ENCODE peak calls at places on chromosomes 11 and 22, in nine cellular contexts. S is neural progenitor cell, X is adrenal gland, D is foreskin fibroblast, Q is LNCaP clone FGC, N is uterus, U is mucosa of descending colon, J is left ventricle myocardium inferior, I is fibroblast of lung. A is an unnamed sample.

GRCh38 chr11:133693110-133693509 is 152.2 kb downstream of the SPATA19 start:
- DNase-seq in S (no peak), X (no peak), D (no peak), Q (no peak), N (no peak), U (no peak), J (peak), I (no peak), A (no peak)

GRCh38 chr22:29275167-29275566 is 7.1 kb downstream of the EWSR1 start:
- DNase-seq in S (no peak), X (no peak), D (no peak), Q (no peak), N (no peak), U (no peak), J (no peak), I (no peak), A (no peak)

GRCh38 chr11:75254326-75254725 is 13.8 kb downstream of the TPBGL start:
- DNase-seq in S (no peak), X (no peak), D (no peak), Q (no peak), N (no peak), U (no peak), J (no peak), I (no peak), A (no peak)

GRCh38 chr22:29072193-29072978 is 449 bp upstream of the KREMEN1 start:
- DNase-seq in S (peak), X (peak), D (peak), Q (peak), N (peak), U (peak), J (peak), I (peak), A (peak)

GRCh38 chr22:32695451-32695891 is 106.0 kb upstream of the TIMP3 start:
- DNase-seq in S (no peak), X (no peak), D (peak), Q (no peak), N (no peak), U (no peak), J (no peak), I (peak), A (no peak)

GRCh38 chr22:37095113-37095512 is 14.4 kb downstream of the TMPRSS6 start:
- DNase-seq in S (no peak), X (no peak), D (no peak), Q (no peak), N (no peak), U (no peak), J (no peak), I (no peak), A (no peak)

GRCh38 chr22:49301398-49302149 is 526.1 kb downstream of the BRD1 start:
- DNase-seq in S (no peak), X (peak), D (no peak), Q (no peak), N (no peak), U (no peak), J (no peak), I (no peak), A (no peak)

GRCh38 chr11:85945788-85946187 is 90.6 kb downstream of the CCDC83 start:
- DNase-seq in S (no peak), X (no peak), D (no peak), Q (no peak), N (no peak), U (no peak), J (no peak), I (no peak), A (no peak)

GRCh38 chr11:45354976-45355705 is 69.0 kb upstream of the SYT13 start:
- DNase-seq in S (peak), X (peak), D (peak), Q (no peak), N (peak), U (peak), J (peak), I (peak), A (peak)

GRCh38 chr11:98952110-98952509 is 68.6 kb upstream of the CNTN5 start:
- DNase-seq in S (no peak), X (no peak), D (no peak), Q (no peak), N (no peak), U (no peak), J (no peak), I (no peak), A (no peak)
- TF ChIP-seq CTCF in S (no peak), X (no peak), D (no peak), Q (no peak), N (no peak), U (no peak), J (no peak), I (no peak), A (no peak)

GRCh38 chr11:120342226-120342625 is 6.0 kb downstream of the ARHGEF12 start:
- DNase-seq in S (no peak), X (no peak), D (no peak), Q (no peak), N (no peak), U (no peak), J (no peak), I (no peak), A (no peak)

GRCh38 chr11:120340529-120340928 is 4.3 kb downstream of the ARHGEF12 start:
- DNase-seq in S (no peak), X (no peak), D (no peak), Q (no peak), N (no peak), U (no peak), J (no peak), I (no peak), A (no peak)

GRCh38 chr11:120344302-120345004 is 8.2 kb downstream of the ARHGEF12 start:
- DNase-seq in S (no peak), X (no peak), D (peak), Q (no peak), N (no peak), U (no peak), J (no peak), I (peak), A (no peak)

GRCh38 chr11:120343429-120343828 is 7.2 kb downstream of the ARHGEF12 start:
- DNase-seq in S (no peak), X (no peak), D (no peak), Q (no peak), N (no peak), U (no peak), J (no peak), I (no peak), A (no peak)

GRCh38 chr11:120342678-120343077 is 6.5 kb downstream of the ARHGEF12 start:
- DNase-seq in S (no peak), X (no peak), D (no peak), Q (no peak), N (no peak), U (no peak), J (no peak), I (no peak), A (no peak)
- H3K4me3 ChIP-seq in S (no peak), X (no peak), D (no peak), Q (no peak), N (no peak), U (no peak), J (peak), I (no peak), A (no peak)

GRCh38 chr11:126284829-126285228 is 1.9 kb downstream of the TIRAP start:
- DNase-seq in S (no peak), X (peak), D (peak), Q (peak), N (peak), U (no peak), J (no peak), I (peak), A (no peak)

GRCh38 chr11:126282361-126282741 is 542 bp upstream of the TIRAP start:
- DNase-seq in S (peak), X (peak), D (peak), Q (no peak), N (peak), U (peak), J (peak), I (peak), A (peak)

GRCh38 chr11:126281245-126281644 is 1.6 kb upstream of the TIRAP start:
- DNase-seq in S (no peak), X (no peak), D (no peak), Q (no peak), N (no peak), U (no peak), J (no peak), I (no peak), A (no peak)

GRCh38 chr11:126281666-126282175 is 1.2 kb upstream of the TIRAP start:
- DNase-seq in S (no peak), X (no peak), D (no peak), Q (no peak), N (no peak), U (no peak), J (no peak), I (no peak), A (no peak)

DNA sequence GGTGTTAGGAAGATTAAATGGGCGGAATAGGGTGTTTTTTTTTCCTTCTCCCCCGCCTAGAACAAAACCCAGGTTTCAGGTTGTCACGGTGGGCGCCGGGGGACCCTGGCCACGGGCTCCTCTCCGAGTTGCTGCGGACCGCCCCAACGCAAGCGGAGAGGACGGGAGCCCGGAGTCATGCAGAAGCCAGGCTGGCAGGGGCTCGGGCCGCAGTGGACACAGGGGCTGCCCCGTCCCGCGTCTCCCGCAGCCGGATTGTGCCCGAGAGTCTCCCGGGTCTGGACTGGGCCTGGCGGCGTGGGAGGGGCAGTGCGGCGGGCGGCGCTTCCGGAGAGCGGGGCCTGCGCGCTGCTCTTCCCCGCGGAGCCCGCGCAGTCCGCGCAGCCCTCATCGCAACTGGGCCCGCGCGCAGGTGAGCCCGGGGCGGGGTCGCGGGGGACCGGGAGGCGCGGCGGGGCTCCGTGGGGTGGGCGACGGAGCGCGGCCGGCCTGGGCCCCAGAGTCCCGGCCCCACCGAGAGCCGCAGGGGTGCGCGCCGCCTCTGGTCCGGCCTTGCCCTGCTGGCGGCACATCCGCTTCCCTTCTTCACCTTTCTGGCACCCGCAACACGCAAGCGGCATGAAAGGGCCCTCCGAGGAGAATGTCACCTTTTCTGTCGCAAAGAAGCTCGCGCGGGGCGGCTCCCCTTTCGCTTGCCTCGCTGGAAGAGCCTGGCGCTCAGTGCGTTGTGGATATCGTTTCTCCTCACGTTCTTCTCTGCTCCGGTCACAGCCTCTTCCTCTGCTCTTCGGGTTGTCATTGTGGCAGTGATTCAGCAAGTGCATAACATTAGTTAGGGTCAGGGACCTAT is at the start of gene TIRAP:
- DNase-seq in S (peak), X (peak), D (peak), Q (no peak), N (peak), U (peak), J (peak), I (peak), A (peak)
- TF ChIP-seq CTCF in S (peak), X (no peak), D (no peak), Q (no peak), N (peak), U (no peak), J (peak), I (no peak), A (no peak)

DNA sequence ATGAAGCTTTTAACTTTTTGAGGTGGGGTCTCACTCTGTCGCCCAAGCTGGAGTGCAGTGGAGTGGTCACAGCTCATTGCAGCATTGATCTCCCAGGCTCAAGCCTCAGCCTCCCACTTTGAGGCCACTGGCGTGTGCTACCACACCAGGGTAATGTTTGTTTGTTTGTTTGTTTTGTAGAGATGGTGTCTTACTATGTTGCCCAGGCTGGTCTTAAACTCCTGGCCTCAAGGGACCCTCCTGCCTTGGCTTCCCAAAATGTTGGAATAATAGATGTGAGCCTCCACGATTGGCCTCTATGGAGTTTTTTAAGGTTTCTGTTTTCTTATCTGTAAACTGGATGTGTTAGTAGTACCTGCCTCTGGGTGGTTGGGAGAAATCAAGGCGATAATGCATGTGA is 41.4 kb downstream of the MED15 start:
- DNase-seq in S (no peak), X (no peak), D (no peak), Q (no peak), N (no peak), U (peak), J (no peak), I (no peak), A (no peak)
- H3K4me3 ChIP-seq in S (no peak), X (no peak), D (no peak), Q (no peak), N (no peak), U (no peak), J (no peak), I (no peak), A (no peak)

A was measured in heart left ventricle.